ENCODE peak calls at places on chromosomes 1 and 21, in five cellular contexts. One of them, this sample, is unnamed.

GRCh38 chr1:223702735-223703667 is 9.3 kb upstream of the CAPN2 start:
- DNase-seq in cerebellar cortex: peak; percentile 37
- DNase-seq in NB4: no peak
- DNase-seq in CD4-positive, alpha-beta T cell: no peak
- DNase-seq in left lobe of liver: no peak
- DNase-seq in this sample: no peak

GRCh38 chr1:241627453-241628329 is 12.5 kb downstream of the CHML start:
- DNase-seq in cerebellar cortex: peak; percentile 57
- DNase-seq in NB4: peak; percentile 72
- DNase-seq in CD4-positive, alpha-beta T cell: peak; percentile 40
- DNase-seq in left lobe of liver: no peak
- DNase-seq in this sample: peak; percentile 42

GRCh38 chr1:235937123-235937522 is 70.4 kb upstream of the LYST start:
- DNase-seq in cerebellar cortex: no peak
- DNase-seq in NB4: peak; percentile 64
- DNase-seq in CD4-positive, alpha-beta T cell: no peak
- DNase-seq in left lobe of liver: no peak
- DNase-seq in this sample: no peak

GRCh38 chr1:87902830-87903614 is 574.3 kb downstream of the LMO4 start:
- DNase-seq in cerebellar cortex: no peak
- DNase-seq in NB4: peak; percentile 13
- DNase-seq in CD4-positive, alpha-beta T cell: no peak
- DNase-seq in left lobe of liver: no peak
- DNase-seq in this sample: no peak

GRCh38 chr1:155555915-155556314 is 6.7 kb downstream of the ASH1L start:
- DNase-seq in cerebellar cortex: no peak
- DNase-seq in NB4: no peak
- DNase-seq in CD4-positive, alpha-beta T cell: no peak
- DNase-seq in left lobe of liver: no peak
- DNase-seq in this sample: no peak

GRCh38 chr1:199121047-199121446 is 482.2 kb downstream of the PTPRC start:
- DNase-seq in cerebellar cortex: no peak
- DNase-seq in NB4: no peak
- DNase-seq in CD4-positive, alpha-beta T cell: no peak
- DNase-seq in left lobe of liver: no peak
- DNase-seq in this sample: no peak

GRCh38 chr1:92374211-92374610 is 75.4 kb downstream of the RPAP2 start:
- DNase-seq in cerebellar cortex: no peak
- DNase-seq in NB4: no peak
- DNase-seq in CD4-positive, alpha-beta T cell: no peak
- DNase-seq in left lobe of liver: no peak
- DNase-seq in this sample: no peak

GRCh38 chr1:22702671-22703070 is 8.0 kb upstream of the EPHB2 start:
- DNase-seq in cerebellar cortex: no peak
- DNase-seq in NB4: no peak
- DNase-seq in CD4-positive, alpha-beta T cell: no peak
- DNase-seq in left lobe of liver: no peak
- DNase-seq in this sample: no peak

GRCh38 chr1:96313216-96313615 is 408.4 kb upstream of the PTBP2 start:
- DNase-seq in cerebellar cortex: no peak
- DNase-seq in NB4: no peak
- DNase-seq in CD4-positive, alpha-beta T cell: no peak
- DNase-seq in left lobe of liver: no peak
- DNase-seq in this sample: no peak

GRCh38 chr21:35530726-35531125 is 481.6 kb upstream of the RUNX1 start:
- DNase-seq in cerebellar cortex: no peak
- DNase-seq in NB4: peak; percentile 45
- DNase-seq in CD4-positive, alpha-beta T cell: no peak
- DNase-seq in left lobe of liver: no peak
- DNase-seq in this sample: no peak